ENCODE peak calls at places on chromosomes 7 and 10, in eight cellular contexts. One of them, this sample, is unnamed.

GRCh38 chr7:138720286-138720685 is 19.1 kb upstream of the SVOPL start:
- DNase-seq in BE2C: no peak
- DNase-seq in hepatocyte: no peak
- DNase-seq in AG09309: no peak
- DNase-seq in heart right ventricle: no peak
- DNase-seq in cardiac fibroblast: no peak
- DNase-seq in right lobe of liver: no peak
- DNase-seq in dorsolateral prefrontal cortex: no peak
- DNase-seq in this sample: no peak

GRCh38 chr7:115533785-115534184 is 496.8 kb downstream of the TFEC start:
- DNase-seq in BE2C: no peak
- DNase-seq in hepatocyte: no peak
- DNase-seq in AG09309: no peak
- DNase-seq in heart right ventricle: no peak
- DNase-seq in cardiac fibroblast: no peak
- DNase-seq in right lobe of liver: no peak
- DNase-seq in dorsolateral prefrontal cortex: no peak
- DNase-seq in this sample: no peak

GRCh38 chr10:1274746-1275544 is 218.8 kb downstream of the WDR37 start:
- DNase-seq in BE2C: no peak
- DNase-seq in hepatocyte: no peak
- DNase-seq in AG09309: no peak
- DNase-seq in heart right ventricle: no peak
- DNase-seq in cardiac fibroblast: no peak
- DNase-seq in right lobe of liver: no peak
- DNase-seq in dorsolateral prefrontal cortex: no peak
- DNase-seq in this sample: no peak

GRCh38 chr10:69014171-69014570 is 25.6 kb downstream of the KIFBP start:
- DNase-seq in BE2C: no peak
- DNase-seq in hepatocyte: no peak
- DNase-seq in AG09309: no peak
- DNase-seq in heart right ventricle: no peak
- DNase-seq in cardiac fibroblast: peak
- DNase-seq in right lobe of liver: no peak
- DNase-seq in dorsolateral prefrontal cortex: no peak
- DNase-seq in this sample: no peak

GRCh38 chr10:94496010-94496409 is 49.6 kb upstream of the HELLS start:
- DNase-seq in BE2C: no peak
- DNase-seq in hepatocyte: no peak
- DNase-seq in AG09309: no peak
- DNase-seq in heart right ventricle: no peak
- DNase-seq in cardiac fibroblast: peak
- DNase-seq in right lobe of liver: no peak
- DNase-seq in dorsolateral prefrontal cortex: no peak
- DNase-seq in this sample: no peak

GRCh38 chr7:142563470-142563869 is 185.8 kb upstream of the PRSS1 start:
- DNase-seq in BE2C: no peak
- DNase-seq in hepatocyte: no peak
- DNase-seq in AG09309: no peak
- DNase-seq in heart right ventricle: no peak
- DNase-seq in cardiac fibroblast: peak
- DNase-seq in right lobe of liver: no peak
- DNase-seq in dorsolateral prefrontal cortex: no peak
- DNase-seq in this sample: no peak

GRCh38 chr10:14879055-14879800 is 562 bp downstream of the SUV39H2 start:
- DNase-seq in BE2C: peak
- DNase-seq in hepatocyte: peak
- DNase-seq in AG09309: no peak
- DNase-seq in heart right ventricle: no peak
- DNase-seq in cardiac fibroblast: peak
- DNase-seq in right lobe of liver: peak
- DNase-seq in dorsolateral prefrontal cortex: no peak
- DNase-seq in this sample: no peak

GRCh38 chr7:44145969-44146897 is 5.1 kb upstream of the MYL7 start:
- DNase-seq in BE2C: peak
- DNase-seq in hepatocyte: peak
- DNase-seq in AG09309: no peak
- DNase-seq in heart right ventricle: peak
- DNase-seq in cardiac fibroblast: peak
- DNase-seq in right lobe of liver: peak
- DNase-seq in dorsolateral prefrontal cortex: peak
- DNase-seq in this sample: no peak

GRCh38 chr7:39644170-39644569 is 20.8 kb downstream of the RALA start:
- DNase-seq in BE2C: no peak
- DNase-seq in hepatocyte: no peak
- DNase-seq in AG09309: no peak
- DNase-seq in heart right ventricle: no peak
- DNase-seq in cardiac fibroblast: peak
- DNase-seq in right lobe of liver: no peak
- DNase-seq in dorsolateral prefrontal cortex: no peak
- DNase-seq in this sample: no peak

GRCh38 chr10:77318739-77319138 is 318.9 kb downstream of the KCNMA1 start:
- DNase-seq in BE2C: no peak
- DNase-seq in hepatocyte: no peak
- DNase-seq in AG09309: no peak
- DNase-seq in heart right ventricle: no peak
- DNase-seq in cardiac fibroblast: no peak
- DNase-seq in right lobe of liver: no peak
- DNase-seq in dorsolateral prefrontal cortex: no peak
- DNase-seq in this sample: no peak

GRCh38 chr10:11604742-11605650 is 6.5 kb downstream of the USP6NL start:
- DNase-seq in BE2C: no peak
- DNase-seq in hepatocyte: no peak
- DNase-seq in AG09309: no peak
- DNase-seq in heart right ventricle: no peak
- DNase-seq in cardiac fibroblast: no peak
- DNase-seq in right lobe of liver: no peak
- DNase-seq in dorsolateral prefrontal cortex: no peak
- DNase-seq in this sample: no peak

GRCh38 chr10:17196045-17196444 is 5.4 kb downstream of the TRDMT1 start:
- DNase-seq in BE2C: no peak
- DNase-seq in hepatocyte: no peak
- DNase-seq in AG09309: no peak
- DNase-seq in heart right ventricle: no peak
- DNase-seq in cardiac fibroblast: no peak
- DNase-seq in right lobe of liver: no peak
- DNase-seq in dorsolateral prefrontal cortex: no peak
- DNase-seq in this sample: no peak

GRCh38 chr7:128863433-128863989 is 855 bp downstream of the ATP6V1F start:
- DNase-seq in BE2C: peak
- DNase-seq in hepatocyte: peak
- DNase-seq in AG09309: no peak
- DNase-seq in heart right ventricle: no peak
- DNase-seq in cardiac fibroblast: peak
- DNase-seq in right lobe of liver: peak
- DNase-seq in dorsolateral prefrontal cortex: no peak
- DNase-seq in this sample: no peak

GRCh38 chr10:17092216-17092944 is 37.2 kb downstream of the CUBN start:
- DNase-seq in BE2C: no peak
- DNase-seq in hepatocyte: no peak
- DNase-seq in AG09309: no peak
- DNase-seq in heart right ventricle: no peak
- DNase-seq in cardiac fibroblast: no peak
- DNase-seq in right lobe of liver: no peak
- DNase-seq in dorsolateral prefrontal cortex: no peak
- DNase-seq in this sample: no peak

GRCh38 chr10:59675812-59676211 is 33.8 kb downstream of the SLC16A9 start:
- DNase-seq in BE2C: peak
- DNase-seq in hepatocyte: no peak
- DNase-seq in AG09309: no peak
- DNase-seq in heart right ventricle: no peak
- DNase-seq in cardiac fibroblast: peak
- DNase-seq in right lobe of liver: no peak
- DNase-seq in dorsolateral prefrontal cortex: no peak
- DNase-seq in this sample: no peak

GRCh38 chr10:70786799-70787415 is 1.7 kb upstream of the TBATA start:
- DNase-seq in BE2C: no peak
- DNase-seq in hepatocyte: no peak
- DNase-seq in AG09309: no peak
- DNase-seq in heart right ventricle: no peak
- DNase-seq in cardiac fibroblast: peak
- DNase-seq in right lobe of liver: no peak
- DNase-seq in dorsolateral prefrontal cortex: no peak
- DNase-seq in this sample: no peak

GRCh38 chr10:70782401-70783055 is 2.6 kb downstream of the TBATA start:
- DNase-seq in BE2C: peak
- DNase-seq in hepatocyte: no peak
- DNase-seq in AG09309: no peak
- DNase-seq in heart right ventricle: no peak
- DNase-seq in cardiac fibroblast: peak
- DNase-seq in right lobe of liver: no peak
- DNase-seq in dorsolateral prefrontal cortex: no peak
- DNase-seq in this sample: no peak

GRCh38 chr10:70783056-70783684 is 2.0 kb downstream of the TBATA start:
- DNase-seq in BE2C: no peak
- DNase-seq in hepatocyte: no peak
- DNase-seq in AG09309: no peak
- DNase-seq in heart right ventricle: no peak
- DNase-seq in cardiac fibroblast: no peak
- DNase-seq in right lobe of liver: no peak
- DNase-seq in dorsolateral prefrontal cortex: no peak
- DNase-seq in this sample: no peak

GRCh38 chr10:70785190-70785589 is at the start of gene TBATA:
- DNase-seq in BE2C: no peak
- DNase-seq in hepatocyte: no peak
- DNase-seq in AG09309: no peak
- DNase-seq in heart right ventricle: no peak
- DNase-seq in cardiac fibroblast: no peak
- DNase-seq in right lobe of liver: no peak
- DNase-seq in dorsolateral prefrontal cortex: no peak
- DNase-seq in this sample: no peak

GRCh38 chr10:70784476-70784875 is 701 bp downstream of the TBATA start:
- DNase-seq in BE2C: no peak
- DNase-seq in hepatocyte: no peak
- DNase-seq in AG09309: no peak
- DNase-seq in heart right ventricle: no peak
- DNase-seq in cardiac fibroblast: peak
- DNase-seq in right lobe of liver: no peak
- DNase-seq in dorsolateral prefrontal cortex: no peak
- DNase-seq in this sample: no peak
- H3K4me3 ChIP-seq in BE2C: no peak
- H3K4me3 ChIP-seq in hepatocyte: no peak
- H3K4me3 ChIP-seq in AG09309: no peak
- H3K4me3 ChIP-seq in heart right ventricle: no peak
- H3K4me3 ChIP-seq in cardiac fibroblast: no peak
- H3K4me3 ChIP-seq in right lobe of liver: no peak
- H3K4me3 ChIP-seq in dorsolateral prefrontal cortex: no peak
- H3K4me3 ChIP-seq in this sample: no peak

GRCh38 chr7:2478387-2478760 is 2.2 kb upstream of the GRIFIN start:
- DNase-seq in BE2C: no peak
- DNase-seq in hepatocyte: no peak
- DNase-seq in AG09309: no peak
- DNase-seq in heart right ventricle: peak
- DNase-seq in cardiac fibroblast: peak
- DNase-seq in right lobe of liver: peak
- DNase-seq in dorsolateral prefrontal cortex: no peak
- DNase-seq in this sample: no peak
- H3K4me3 ChIP-seq in BE2C: no peak
- H3K4me3 ChIP-seq in hepatocyte: no peak
- H3K4me3 ChIP-seq in AG09309: no peak
- H3K4me3 ChIP-seq in heart right ventricle: no peak
- H3K4me3 ChIP-seq in cardiac fibroblast: no peak
- H3K4me3 ChIP-seq in right lobe of liver: no peak
- H3K4me3 ChIP-seq in dorsolateral prefrontal cortex: no peak
- H3K4me3 ChIP-seq in this sample: no peak

GRCh38 chr7:19107392-19108147 is 9.9 kb downstream of the TWIST1 start:
- DNase-seq in BE2C: peak
- DNase-seq in hepatocyte: peak
- DNase-seq in AG09309: no peak
- DNase-seq in heart right ventricle: peak
- DNase-seq in cardiac fibroblast: peak
- DNase-seq in right lobe of liver: no peak
- DNase-seq in dorsolateral prefrontal cortex: no peak
- DNase-seq in this sample: no peak

GRCh38 chr7:19108985-19109946 is 8.2 kb downstream of the TWIST1 start:
- DNase-seq in BE2C: no peak
- DNase-seq in hepatocyte: no peak
- DNase-seq in AG09309: no peak
- DNase-seq in heart right ventricle: no peak
- DNase-seq in cardiac fibroblast: no peak
- DNase-seq in right lobe of liver: no peak
- DNase-seq in dorsolateral prefrontal cortex: no peak
- DNase-seq in this sample: no peak

GRCh38 chr7:19105546-19105945 is 11.9 kb downstream of the TWIST1 start:
- DNase-seq in BE2C: no peak
- DNase-seq in hepatocyte: no peak
- DNase-seq in AG09309: no peak
- DNase-seq in heart right ventricle: no peak
- DNase-seq in cardiac fibroblast: no peak
- DNase-seq in right lobe of liver: no peak
- DNase-seq in dorsolateral prefrontal cortex: no peak
- DNase-seq in this sample: no peak

GRCh38 chr7:19107142-19107391 is 10.4 kb downstream of the TWIST1 start:
- DNase-seq in BE2C: no peak
- DNase-seq in hepatocyte: no peak
- DNase-seq in AG09309: no peak
- DNase-seq in heart right ventricle: no peak
- DNase-seq in cardiac fibroblast: no peak
- DNase-seq in right lobe of liver: no peak
- DNase-seq in dorsolateral prefrontal cortex: no peak
- DNase-seq in this sample: no peak

GRCh38 chr7:19106308-19107141 is 10.9 kb downstream of the TWIST1 start:
- DNase-seq in BE2C: peak
- DNase-seq in hepatocyte: no peak
- DNase-seq in AG09309: no peak
- DNase-seq in heart right ventricle: peak
- DNase-seq in cardiac fibroblast: peak
- DNase-seq in right lobe of liver: peak
- DNase-seq in dorsolateral prefrontal cortex: no peak
- DNase-seq in this sample: no peak
- H3K4me3 ChIP-seq in BE2C: peak
- H3K4me3 ChIP-seq in hepatocyte: peak
- H3K4me3 ChIP-seq in AG09309: peak
- H3K4me3 ChIP-seq in heart right ventricle: peak
- H3K4me3 ChIP-seq in cardiac fibroblast: peak
- H3K4me3 ChIP-seq in right lobe of liver: no peak
- H3K4me3 ChIP-seq in dorsolateral prefrontal cortex: peak
- H3K4me3 ChIP-seq in this sample: peak

GRCh38 chr7:30906520-30907240 is 5.0 kb upstream of the AQP1 start:
- DNase-seq in BE2C: no peak
- DNase-seq in hepatocyte: no peak
- DNase-seq in AG09309: peak
- DNase-seq in heart right ventricle: peak
- DNase-seq in cardiac fibroblast: peak
- DNase-seq in right lobe of liver: no peak
- DNase-seq in dorsolateral prefrontal cortex: no peak
- DNase-seq in this sample: no peak

GRCh38 chr7:30909431-30909830 is 2.2 kb upstream of the AQP1 start:
- DNase-seq in BE2C: no peak
- DNase-seq in hepatocyte: no peak
- DNase-seq in AG09309: no peak
- DNase-seq in heart right ventricle: peak
- DNase-seq in cardiac fibroblast: no peak
- DNase-seq in right lobe of liver: no peak
- DNase-seq in dorsolateral prefrontal cortex: no peak
- DNase-seq in this sample: no peak

GRCh38 chr7:30908681-30909080 is 3.0 kb upstream of the AQP1 start:
- DNase-seq in BE2C: no peak
- DNase-seq in hepatocyte: no peak
- DNase-seq in AG09309: no peak
- DNase-seq in heart right ventricle: peak
- DNase-seq in cardiac fibroblast: no peak
- DNase-seq in right lobe of liver: no peak
- DNase-seq in dorsolateral prefrontal cortex: no peak
- DNase-seq in this sample: no peak

GRCh38 chr7:30906014-30906413 is 5.6 kb upstream of the AQP1 start:
- DNase-seq in BE2C: no peak
- DNase-seq in hepatocyte: no peak
- DNase-seq in AG09309: no peak
- DNase-seq in heart right ventricle: peak
- DNase-seq in cardiac fibroblast: no peak
- DNase-seq in right lobe of liver: no peak
- DNase-seq in dorsolateral prefrontal cortex: no peak
- DNase-seq in this sample: no peak

GRCh38 chr7:30907527-30908267 is 4.0 kb upstream of the AQP1 start:
- DNase-seq in BE2C: no peak
- DNase-seq in hepatocyte: no peak
- DNase-seq in AG09309: no peak
- DNase-seq in heart right ventricle: peak
- DNase-seq in cardiac fibroblast: no peak
- DNase-seq in right lobe of liver: no peak
- DNase-seq in dorsolateral prefrontal cortex: no peak
- DNase-seq in this sample: no peak
- H3K4me3 ChIP-seq in BE2C: no peak
- H3K4me3 ChIP-seq in hepatocyte: no peak
- H3K4me3 ChIP-seq in AG09309: no peak
- H3K4me3 ChIP-seq in heart right ventricle: no peak
- H3K4me3 ChIP-seq in cardiac fibroblast: no peak
- H3K4me3 ChIP-seq in right lobe of liver: no peak
- H3K4me3 ChIP-seq in dorsolateral prefrontal cortex: no peak
- H3K4me3 ChIP-seq in this sample: no peak

This sample was measured in RWPE2.